ENCODE peak calls at places on chromosomes 3 and 15, in seven cellular contexts. R, H, A, B, Y, D and O are unnamed samples.
A peak's percentile ranks its signal among the peaks of the same experiment; 100 is the strongest.

GRCh38 chr3:108202080-108202479 is 20.1 kb downstream of the IFT57 start:
- DNase-seq in Y (no peak), H (no peak), A (peak; percentile 68), R (no peak), B (no peak), D (no peak), O (no peak)

GRCh38 chr3:85576091-85576690 is 617.4 kb downstream of the CADM2 start:
- DNase-seq in Y (no peak), A (peak; percentile 26), R (peak; percentile 56), H (peak; percentile 73), D (peak; percentile 59), B (peak; percentile 13), O (no peak)

GRCh38 chr3:126476976-126477330 is 1.3 kb upstream of the ZXDC start:
- DNase-seq in B (no peak), Y (no peak), H (no peak), D (no peak), A (no peak), R (no peak), O (no peak)

GRCh38 chr15:78979456-78980320 is 34.8 kb upstream of the CTSH start:
- DNase-seq in A (peak; percentile 76), B (peak; percentile 8), H (peak; percentile 88), Y (peak; percentile 29), R (peak; percentile 88), D (peak; percentile 85), O (no peak)

GRCh38 chr15:44735482-44736260 is 657 bp upstream of the TRIM69 start:
- DNase-seq in D (no peak), R (no peak), H (no peak), A (no peak), B (no peak), Y (no peak), O (no peak)

GRCh38 chr3:172630316-172630715 is 80.6 kb downstream of the NCEH1 start:
- DNase-seq in H (no peak), A (no peak), Y (no peak), D (no peak), B (no peak), R (no peak), O (no peak)

GRCh38 chr3:171349392-171349791 is 110.8 kb downstream of the TNIK start:
- DNase-seq in B (no peak), A (peak; percentile 55), R (no peak), Y (no peak), H (no peak), D (no peak), O (no peak)

GRCh38 chr3:118075873-118076272 is 958.8 kb downstream of the IGSF11 start:
- DNase-seq in D (no peak), B (no peak), R (no peak), H (no peak), Y (no peak), A (no peak), O (no peak)

GRCh38 chr3:45841380-45841700 is 579 bp downstream of the LZTFL1 start:
- DNase-seq in A (peak; percentile 19), Y (no peak), R (peak; percentile 7), B (peak; percentile 7), D (peak; percentile 15), H (peak; percentile 48), O (no peak)

GRCh38 chr3:58719684-58720083 is 53.1 kb upstream of the FAM3D start:
- DNase-seq in B (no peak), Y (no peak), R (no peak), A (no peak), D (no peak), H (peak; percentile 50), O (no peak)

GRCh38 chr3:49269443-49269842 is 7.6 kb downstream of the C3orf62 start:
- DNase-seq in H (no peak), Y (no peak), R (no peak), B (no peak), A (no peak), D (no peak), O (no peak)

GRCh38 chr3:191070201-191070600 is 128.8 kb upstream of the OSTN start:
- DNase-seq in Y (peak; percentile 73), H (no peak), D (no peak), B (no peak), R (no peak), A (peak; percentile 90), O (peak; percentile 64)

GRCh38 chr3:51391075-51391565 is at the start of gene RBM15B:
- DNase-seq in R (peak; percentile 98), D (peak; percentile 97), B (peak; percentile 97), A (peak; percentile 98), H (peak; percentile 99), Y (peak; percentile 41), O (peak; percentile 77)
- TF ChIP-seq CTCF in R (peak; percentile 98), D (peak; percentile 65), B (peak; percentile 10), A (peak; percentile 91), H (peak; percentile 85), Y (peak; percentile 70), O (peak; percentile 74)

GRCh38 chr15:98536976-98537375 is 111.4 kb upstream of the IGF1R start:
- DNase-seq in H (no peak), A (no peak), Y (no peak), R (no peak), D (no peak), B (no peak), O (no peak)

GRCh38 chr15:98532063-98532462 is 116.3 kb upstream of the IGF1R start:
- DNase-seq in B (no peak), D (no peak), R (no peak), Y (no peak), A (no peak), H (no peak), O (no peak)

GRCh38 chr15:98541519-98541918 is 106.8 kb upstream of the IGF1R start:
- DNase-seq in B (no peak), R (no peak), Y (no peak), A (no peak), H (no peak), D (no peak), O (no peak)

GRCh38 chr15:98537516-98538060 is 110.8 kb upstream of the IGF1R start:
- DNase-seq in B (no peak), Y (no peak), D (no peak), H (no peak), A (no peak), R (no peak), O (no peak)
- TF ChIP-seq CTCF in B (no peak), Y (no peak), D (no peak), H (no peak), A (no peak), R (no peak), O (no peak)

GRCh38 chr3:192091831-192092230 is 630.9 kb downstream of the PYDC2 start:
- DNase-seq in Y (no peak), A (peak; percentile 30), D (no peak), H (no peak), B (no peak), R (no peak), O (no peak)

GRCh38 chr3:192092388-192093005 is 631.5 kb downstream of the PYDC2 start:
- DNase-seq in H (no peak), Y (no peak), B (no peak), D (no peak), R (no peak), A (peak; percentile 3), O (no peak)

GRCh38 chr3:192090586-192090985 is 629.6 kb downstream of the PYDC2 start:
- DNase-seq in H (no peak), B (no peak), A (no peak), D (peak; percentile 33), Y (peak; percentile 66), R (no peak), O (no peak)
- TF ChIP-seq CTCF in H (peak; percentile 6), B (no peak), A (peak; percentile 49), D (peak; percentile 41), Y (peak; percentile 71), R (no peak), O (peak; percentile 14)

GRCh38 chr3:65245133-65246076 is 557.6 kb upstream of the ADAMTS9 start:
- DNase-seq in D (peak; percentile 7), A (no peak), Y (no peak), B (no peak), R (no peak), H (no peak), O (no peak)
- TF ChIP-seq CTCF in D (no peak), A (peak; percentile 39), Y (peak; percentile 60), B (no peak), R (no peak), H (peak; percentile 59), O (peak; percentile 33)

GRCh38 chr15:94135748-94136147 is 95.6 kb upstream of the MCTP2 start:
- DNase-seq in Y (no peak), R (no peak), D (no peak), B (no peak), H (no peak), A (no peak), O (no peak)
- TF ChIP-seq CTCF in Y (peak; percentile 8), R (no peak), D (no peak), B (no peak), H (no peak), A (peak; percentile 35), O (no peak)

GRCh38 chr3:71005797-71006321 is 577.7 kb downstream of the FOXP1 start:
- DNase-seq in H (no peak), A (no peak), R (no peak), Y (no peak), B (no peak), D (no peak), O (no peak)

GRCh38 chr3:71008350-71008923 is 575.1 kb downstream of the FOXP1 start:
- DNase-seq in R (no peak), A (no peak), Y (no peak), D (no peak), B (no peak), H (no peak), O (no peak)

GRCh38 chr3:71011565-71012287 is 571.8 kb downstream of the FOXP1 start:
- DNase-seq in Y (peak; percentile 39), A (no peak), R (no peak), B (no peak), H (no peak), D (peak; percentile 35), O (no peak)

GRCh38 chr3:71010731-71011455 is 572.6 kb downstream of the FOXP1 start:
- DNase-seq in Y (no peak), D (peak; percentile 18), B (peak; percentile 25), R (no peak), A (no peak), H (no peak), O (peak; percentile 21)

GRCh38 chr3:71006810-71007785 is 576.4 kb downstream of the FOXP1 start:
- DNase-seq in D (peak; percentile 29), B (no peak), Y (no peak), R (no peak), H (peak; percentile 17), A (no peak), O (no peak)
- TF ChIP-seq CTCF in D (no peak), B (peak; percentile 76), Y (peak; percentile 56), R (no peak), H (peak; percentile 58), A (peak; percentile 74), O (peak; percentile 16)

GRCh38 chr3:115436767-115437301 is 186.5 kb upstream of the GAP43 start:
- DNase-seq in R (peak; percentile 16), A (peak; percentile 97), B (no peak), Y (peak; percentile 72), H (peak; percentile 34), D (peak; percentile 30), O (peak; percentile 80)
- TF ChIP-seq CTCF in R (peak; percentile 58), A (peak; percentile 70), B (no peak), Y (peak; percentile 54), H (no peak), D (peak; percentile 13), O (peak; percentile 14)